ENCODE peak calls at places on chromosomes 13 and 19, in five cellular contexts. W is OCI-LY7, F is AG04450, C is HFFc6, V is adrenal gland. Q is an unnamed sample.

GRCh38 chr19:42079886-42080763 is 4.2 kb downstream of the ZNF574 start:
- DNase-seq in C (no peak), V (no peak), F (no peak), W (no peak), Q (no peak)

GRCh38 chr19:14985133-14985532 is 5.5 kb upstream of the SLC1A6 start:
- DNase-seq in F (no peak), V (no peak), W (no peak), C (no peak), Q (no peak)

GRCh38 chr13:45289936-45290563 is 50.9 kb downstream of the TPT1 start:
- DNase-seq in C (no peak), V (no peak), W (no peak), F (no peak), Q (no peak)

GRCh38 chr13:25227690-25228089 is 55.6 kb upstream of the AMER2 start:
- DNase-seq in F (no peak), V (no peak), W (no peak), C (no peak), Q (no peak)

GRCh38 chr19:33216198-33216830 is 9.3 kb downstream of the SLC7A10 start:
- DNase-seq in F (no peak), V (no peak), W (peak), C (no peak), Q (no peak)

GRCh38 chr19:6738726-6739389 is 622 bp upstream of the TRIP10 start:
- DNase-seq in W (peak), C (no peak), F (no peak), V (peak), Q (no peak)

GRCh38 chr19:45195764-45196163 is 17.2 kb downstream of the BLOC1S3 start:
- DNase-seq in C (peak), W (no peak), V (no peak), F (no peak), Q (no peak)

GRCh38 chr13:79749985-79750551 is 269.1 kb downstream of the NDFIP2 start:
- DNase-seq in W (no peak), C (peak), F (peak), V (peak), Q (peak)

GRCh38 chr13:26558074-26558805 is 757 bp downstream of the WASF3 start:
- DNase-seq in F (no peak), V (no peak), C (no peak), W (no peak), Q (peak)

GRCh38 chr19:14475251-14476073 is at the start of gene PTGER1:
- DNase-seq in V (no peak), W (no peak), C (no peak), F (no peak), Q (peak)

GRCh38 chr13:107901996-107902562 is 313.3 kb downstream of the LIG4 start:
- DNase-seq in F (no peak), C (no peak), V (no peak), W (no peak), Q (no peak)

GRCh38 chr19:48806818-48807589 is 3.8 kb downstream of the BCAT2 start:
- DNase-seq in V (no peak), F (no peak), W (peak), C (peak), Q (no peak)

GRCh38 chr13:76637651-76638111 is 248.5 kb downstream of the KCTD12 start:
- DNase-seq in F (no peak), W (no peak), V (no peak), C (peak), Q (peak)

GRCh38 chr19:49553451-49554271 is 25.9 kb downstream of the RCN3 start:
- DNase-seq in F (no peak), C (peak), W (no peak), V (no peak), Q (peak)

GRCh38 chr13:49840266-49840665 is 47.8 kb upstream of the KPNA3 start:
- DNase-seq in C (no peak), V (no peak), W (no peak), F (no peak), Q (no peak)

DNA sequence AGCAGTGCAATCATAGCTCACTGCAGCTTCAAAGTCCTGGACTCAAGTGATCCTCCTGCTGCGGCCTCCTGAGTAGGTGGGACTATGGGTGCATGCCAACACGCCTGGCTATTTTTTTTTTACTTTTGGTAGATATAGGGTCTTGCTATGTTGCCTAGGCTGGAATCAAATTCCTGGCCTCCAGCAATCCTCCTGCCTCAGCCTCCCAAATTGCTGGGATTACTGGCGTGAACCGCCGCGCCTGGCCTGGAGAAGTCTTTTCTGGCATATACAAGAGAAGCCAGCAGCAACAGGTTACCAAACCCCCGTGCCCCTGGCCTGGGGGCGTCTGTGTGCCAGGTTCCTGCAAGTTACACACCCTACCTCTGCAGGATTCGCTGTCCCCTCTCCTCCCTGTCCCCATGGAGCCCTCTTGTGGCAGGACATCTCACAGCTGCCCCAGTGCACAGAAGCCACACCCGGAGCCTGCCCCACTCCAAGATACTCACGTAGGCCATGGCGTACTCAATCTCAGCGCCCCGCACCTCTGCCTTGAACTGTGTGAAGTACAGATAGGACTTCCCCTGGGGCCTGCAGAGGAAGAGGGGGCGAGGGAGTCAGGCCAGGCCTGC is 9.9 kb downstream of the MYDGF start:
- DNase-seq in V (no peak), C (no peak), F (no peak), W (peak), Q (no peak)
- TF ChIP-seq CTCF in V (peak), C (peak), F (peak), W (peak), Q (peak)

DNA sequence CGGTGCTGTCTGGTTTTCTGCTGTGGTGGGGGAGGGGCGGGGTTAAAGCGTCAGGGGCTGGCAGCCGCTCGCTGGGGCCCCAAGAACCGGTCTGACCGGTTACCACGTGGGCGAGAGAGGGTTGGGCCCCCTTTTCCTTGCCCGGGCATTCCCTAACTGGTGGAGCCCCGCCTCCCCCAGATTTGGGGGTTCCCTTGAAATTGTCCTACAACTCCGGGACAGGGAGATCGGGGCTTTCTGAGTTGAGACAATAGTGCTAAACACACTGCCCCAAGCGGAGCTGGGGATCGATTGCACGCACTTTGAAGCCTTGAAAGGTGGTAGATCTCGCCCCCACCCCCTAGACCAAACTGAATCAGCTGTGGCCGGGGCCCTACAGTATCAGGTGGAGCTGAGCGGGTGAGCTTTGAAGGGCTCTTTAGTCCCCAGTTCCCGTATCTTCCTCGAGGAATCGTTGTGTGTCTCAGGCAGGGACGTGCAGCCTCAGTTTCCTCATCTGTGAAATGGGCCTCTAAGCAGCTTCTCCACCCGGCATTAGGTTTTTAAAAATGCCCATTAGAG is 4.8 kb downstream of the IER2 start:
- DNase-seq in F (no peak), W (peak), C (peak), V (peak), Q (peak)
- TF ChIP-seq CTCF in F (peak), W (peak), C (peak), V (no peak), Q (peak)

DNA sequence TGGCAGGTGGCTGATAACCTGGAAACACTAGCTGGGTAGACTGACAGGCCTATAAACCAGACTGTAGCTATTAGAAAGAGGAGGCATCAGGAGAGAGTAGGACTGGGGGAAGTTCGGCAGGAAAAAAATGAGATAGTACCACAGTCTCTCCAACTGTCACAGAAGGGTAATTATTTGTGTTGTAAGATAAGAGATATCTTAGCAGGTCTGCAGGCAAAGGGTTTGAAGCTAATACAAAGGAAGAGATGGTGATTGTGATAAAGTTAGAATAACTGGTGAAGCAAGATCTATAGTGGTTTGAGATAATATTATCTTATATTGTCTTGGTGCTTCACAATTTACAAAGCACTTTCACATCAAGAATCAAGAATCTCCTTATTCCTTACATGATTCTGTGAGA is 41.7 kb downstream of the MIPEP start:
- DNase-seq in C (no peak), F (no peak), V (no peak), W (no peak), Q (no peak)
- TF ChIP-seq CTCF in C (no peak), F (no peak), V (no peak), W (no peak), Q (no peak)

DNA sequence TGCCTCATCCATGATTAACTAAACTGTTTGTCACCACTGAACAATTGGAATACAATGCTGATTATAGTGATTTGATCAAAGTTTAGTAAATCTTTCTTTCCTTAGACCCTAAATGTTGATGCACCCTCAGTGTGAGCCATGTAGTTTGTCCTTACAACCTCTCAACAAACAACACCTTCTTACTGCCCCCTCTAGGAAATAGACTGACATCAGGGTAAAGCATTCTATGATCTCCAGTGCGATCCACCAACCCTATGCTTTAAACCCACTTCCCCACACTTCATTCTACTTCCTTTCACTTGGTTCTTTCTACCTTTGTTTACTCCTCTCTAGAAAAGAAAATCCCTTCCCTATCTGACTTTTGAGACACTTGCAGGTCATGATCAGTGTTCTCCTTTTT is 1842.5 kb upstream of the PRR20A start:
- DNase-seq in F (no peak), W (no peak), V (no peak), C (no peak), Q (no peak)
- TF ChIP-seq CTCF in F (no peak), W (no peak), V (no peak), C (no peak), Q (no peak)

DNA sequence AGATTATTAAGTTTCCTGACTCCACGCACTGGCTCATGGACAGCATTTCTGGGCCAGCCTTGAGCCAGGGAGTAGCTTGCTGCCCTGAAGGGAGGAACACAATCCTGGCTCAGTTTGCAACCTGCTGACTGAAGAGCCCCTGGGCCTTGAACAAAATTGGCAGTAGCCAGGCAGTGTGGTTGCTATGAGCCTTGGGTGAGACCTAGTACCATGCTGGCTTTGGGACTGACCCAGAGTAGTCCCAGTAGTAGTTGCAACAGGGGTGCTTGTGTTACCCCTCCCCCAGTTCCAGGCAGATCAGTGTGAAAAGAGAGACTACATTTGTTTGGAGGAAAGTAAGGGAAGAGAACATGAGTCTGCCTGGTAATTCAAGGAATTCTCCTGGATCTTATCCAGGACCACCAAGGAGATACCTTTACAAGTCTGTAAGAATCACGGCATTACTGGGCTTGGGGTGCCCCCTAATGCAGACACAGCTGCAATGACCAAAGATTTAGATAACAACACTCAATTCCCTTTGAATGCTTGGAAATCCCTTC is 22.0 kb downstream of the ITGBL1 start:
- DNase-seq in F (peak), V (no peak), W (no peak), C (peak), Q (peak)
- TF ChIP-seq CTCF in F (peak), V (peak), W (no peak), C (peak), Q (peak)

DNA sequence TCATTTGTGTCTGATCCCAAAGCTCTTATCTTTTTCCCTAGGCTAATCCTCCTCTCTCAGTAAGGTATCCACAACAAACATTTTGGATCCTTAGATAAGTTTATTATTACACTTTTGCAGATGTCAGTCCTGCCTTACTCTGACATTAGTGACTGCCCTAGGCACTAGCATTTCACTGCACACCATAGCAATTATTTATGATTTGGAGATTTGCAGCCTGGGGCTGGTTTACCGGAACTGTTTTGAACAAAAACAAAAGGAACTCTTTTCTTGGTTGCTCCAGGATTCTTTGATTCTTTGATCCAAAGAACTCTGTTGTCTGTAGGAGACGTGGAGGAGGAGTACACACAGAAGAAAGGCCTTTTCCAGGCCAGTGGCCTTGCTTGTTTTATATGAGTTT is 80.4 kb downstream of the EDNRB start:
- DNase-seq in F (no peak), W (no peak), V (no peak), C (no peak), Q (no peak)
- TF ChIP-seq CTCF in F (no peak), W (no peak), V (no peak), C (no peak), Q (no peak)

DNA sequence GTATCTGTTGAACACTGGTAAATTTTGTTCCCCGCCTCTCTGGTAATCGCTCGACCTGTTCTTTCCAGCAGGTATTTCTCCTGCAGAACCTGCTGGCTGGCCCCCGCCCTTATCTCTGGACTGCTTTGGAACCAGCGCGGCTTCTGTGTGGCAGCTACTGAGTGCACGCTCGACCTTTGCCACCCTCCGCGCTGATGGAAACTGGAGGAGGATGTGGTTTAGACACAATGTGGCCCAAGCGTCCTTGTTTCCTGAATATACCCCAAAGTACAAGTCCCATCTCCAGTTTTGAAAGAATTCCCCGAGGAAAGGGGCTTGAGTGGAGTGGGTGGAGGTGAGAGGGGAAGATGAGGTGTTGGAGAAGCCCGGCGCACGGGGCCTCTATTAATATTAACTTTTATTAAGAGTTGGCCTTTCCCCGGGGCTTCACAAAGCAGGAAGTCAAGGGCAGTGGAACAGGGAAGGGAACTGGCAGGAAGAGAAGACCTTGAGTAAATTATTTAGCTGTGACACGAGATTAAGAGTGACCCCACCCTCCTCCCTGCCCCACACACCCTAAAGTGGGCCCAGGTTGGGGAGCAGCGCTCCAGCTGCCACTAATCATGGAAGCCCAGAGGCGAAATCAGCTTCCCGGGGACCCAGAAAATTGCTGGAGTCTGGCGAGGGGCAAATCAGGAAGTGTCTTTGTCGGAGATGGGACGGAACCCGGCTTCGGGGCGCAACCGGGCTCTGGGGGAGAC is 16.0 kb downstream of the CDX2 start:
- DNase-seq in W (no peak), F (no peak), V (no peak), C (no peak), Q (no peak)
- TF ChIP-seq CTCF in W (no peak), F (no peak), V (no peak), C (no peak), Q (no peak)